ENCODE peak calls at places on chromosomes 5 and 9, in five cellular contexts. One of them, this sample, is unnamed.

GRCh38 chr5:55222819-55223124 is 4.3 kb downstream of the MCIDAS start:
- DNase-seq in endothelial cell of umbilical vein: no peak
- DNase-seq in SK-N-SH: no peak
- DNase-seq in PC-3: no peak
- DNase-seq in GM23248: no peak
- DNase-seq in this sample: no peak

GRCh38 chr9:137463194-137463930 is 4.2 kb upstream of the NSMF start:
- DNase-seq in endothelial cell of umbilical vein: no peak
- DNase-seq in SK-N-SH: no peak
- DNase-seq in PC-3: no peak
- DNase-seq in GM23248: no peak
- DNase-seq in this sample: no peak

GRCh38 chr5:73820321-73820720 is 194.3 kb downstream of the ARHGEF28 start:
- DNase-seq in endothelial cell of umbilical vein: no peak
- DNase-seq in SK-N-SH: no peak
- DNase-seq in PC-3: peak; percentile 47
- DNase-seq in GM23248: peak; percentile 32
- DNase-seq in this sample: peak; percentile 69

GRCh38 chr5:3595102-3595961 is at the start of gene IRX1:
- DNase-seq in endothelial cell of umbilical vein: no peak
- DNase-seq in SK-N-SH: peak; percentile 36
- DNase-seq in PC-3: no peak
- DNase-seq in GM23248: peak; percentile 91
- DNase-seq in this sample: peak; percentile 73

GRCh38 chr5:55535199-55535905 is 588 bp upstream of the PLPP1 start:
- DNase-seq in endothelial cell of umbilical vein: no peak
- DNase-seq in SK-N-SH: no peak
- DNase-seq in PC-3: no peak
- DNase-seq in GM23248: no peak
- DNase-seq in this sample: no peak

GRCh38 chr5:135456238-135457099 is 4.3 kb upstream of the TIFAB start:
- DNase-seq in endothelial cell of umbilical vein: no peak
- DNase-seq in SK-N-SH: no peak
- DNase-seq in PC-3: peak; percentile 26
- DNase-seq in GM23248: peak; percentile 98
- DNase-seq in this sample: peak; percentile 91

GRCh38 chr9:69499959-69500358 is 172.2 kb downstream of the APBA1 start:
- DNase-seq in endothelial cell of umbilical vein: no peak
- DNase-seq in SK-N-SH: no peak
- DNase-seq in PC-3: no peak
- DNase-seq in GM23248: no peak
- DNase-seq in this sample: no peak

GRCh38 chr5:90802695-90803317 is 244.2 kb downstream of the ADGRV1 start:
- DNase-seq in endothelial cell of umbilical vein: peak; percentile 55
- DNase-seq in SK-N-SH: peak; percentile 41
- DNase-seq in PC-3: peak; percentile 82
- DNase-seq in GM23248: peak; percentile 72
- DNase-seq in this sample: peak; percentile 30

GRCh38 chr5:43019615-43020293 is 20.4 kb downstream of the ANXA2R start:
- DNase-seq in endothelial cell of umbilical vein: peak; percentile 87
- DNase-seq in SK-N-SH: peak; percentile 47
- DNase-seq in PC-3: peak; percentile 97
- DNase-seq in GM23248: peak; percentile 53
- DNase-seq in this sample: no peak

GRCh38 chr9:110728058-110728457 is 59.5 kb downstream of the MUSK start:
- DNase-seq in endothelial cell of umbilical vein: no peak
- DNase-seq in SK-N-SH: no peak
- DNase-seq in PC-3: no peak
- DNase-seq in GM23248: no peak
- DNase-seq in this sample: no peak

GRCh38 chr9:14769235-14769580 is 46.7 kb upstream of the CER1 start:
- DNase-seq in endothelial cell of umbilical vein: peak; percentile 80
- DNase-seq in SK-N-SH: no peak
- DNase-seq in PC-3: peak; percentile 63
- DNase-seq in GM23248: peak; percentile 34
- DNase-seq in this sample: peak; percentile 25

GRCh38 chr5:132469380-132470372 is 20.9 kb downstream of the IRF1 start:
- DNase-seq in endothelial cell of umbilical vein: no peak
- DNase-seq in SK-N-SH: no peak
- DNase-seq in PC-3: no peak
- DNase-seq in GM23248: no peak
- DNase-seq in this sample: no peak

GRCh38 chr9:131743501-131743900 is 3.6 kb upstream of the RAPGEF1 start:
- DNase-seq in endothelial cell of umbilical vein: no peak
- DNase-seq in SK-N-SH: no peak
- DNase-seq in PC-3: no peak
- DNase-seq in GM23248: peak; percentile 63
- DNase-seq in this sample: no peak

GRCh38 chr5:135034186-135034962 is at the start of gene PITX1:
- DNase-seq in endothelial cell of umbilical vein: no peak
- DNase-seq in SK-N-SH: peak; percentile 70
- DNase-seq in PC-3: peak; percentile 65
- DNase-seq in GM23248: peak; percentile 44
- DNase-seq in this sample: peak; percentile 60

GRCh38 chr9:133059623-133060022 is 2.2 kb upstream of the CEL start:
- DNase-seq in endothelial cell of umbilical vein: no peak
- DNase-seq in SK-N-SH: peak; percentile 32
- DNase-seq in PC-3: no peak
- DNase-seq in GM23248: no peak
- DNase-seq in this sample: peak; percentile 59

GRCh38 chr5:164934561-164934960 is 1429.1 kb downstream of the MAT2B start:
- DNase-seq in endothelial cell of umbilical vein: no peak
- DNase-seq in SK-N-SH: no peak
- DNase-seq in PC-3: no peak
- DNase-seq in GM23248: no peak
- DNase-seq in this sample: no peak

GRCh38 chr5:108432024-108432423 is 50.1 kb upstream of the FBXL17 start:
- DNase-seq in endothelial cell of umbilical vein: no peak
- DNase-seq in SK-N-SH: no peak
- DNase-seq in PC-3: peak; percentile 61
- DNase-seq in GM23248: peak; percentile 76
- DNase-seq in this sample: no peak

GRCh38 chr9:114450181-114450580 is 55.1 kb downstream of the WHRN start:
- DNase-seq in endothelial cell of umbilical vein: no peak
- DNase-seq in SK-N-SH: no peak
- DNase-seq in PC-3: no peak
- DNase-seq in GM23248: no peak
- DNase-seq in this sample: no peak

GRCh38 chr5:61591859-61592258 is 259.8 kb downstream of the ZSWIM6 start:
- DNase-seq in endothelial cell of umbilical vein: no peak
- DNase-seq in SK-N-SH: no peak
- DNase-seq in PC-3: no peak
- DNase-seq in GM23248: no peak
- DNase-seq in this sample: no peak

GRCh38 chr5:159469496-159470370 is 139.4 kb upstream of the IL12B start:
- DNase-seq in endothelial cell of umbilical vein: no peak
- DNase-seq in SK-N-SH: no peak
- DNase-seq in PC-3: peak; percentile 61
- DNase-seq in GM23248: peak; percentile 49
- DNase-seq in this sample: no peak

GRCh38 chr5:176744584-176744965 is 65.8 kb upstream of the UNC5A start:
- DNase-seq in endothelial cell of umbilical vein: no peak
- DNase-seq in SK-N-SH: peak; percentile 50
- DNase-seq in PC-3: peak; percentile 20
- DNase-seq in GM23248: no peak
- DNase-seq in this sample: no peak

GRCh38 chr9:698276-698675 is 143.2 kb upstream of the DMRT1 start:
- DNase-seq in endothelial cell of umbilical vein: peak; percentile 61
- DNase-seq in SK-N-SH: no peak
- DNase-seq in PC-3: peak; percentile 60
- DNase-seq in GM23248: peak; percentile 86
- DNase-seq in this sample: no peak

GRCh38 chr9:122380293-122380692 is 9.5 kb downstream of the PTGS1 start:
- DNase-seq in endothelial cell of umbilical vein: no peak
- DNase-seq in SK-N-SH: no peak
- DNase-seq in PC-3: no peak
- DNase-seq in GM23248: no peak
- DNase-seq in this sample: no peak

GRCh38 chr5:133741396-133741795 is 129.1 kb upstream of the FSTL4 start:
- DNase-seq in endothelial cell of umbilical vein: no peak
- DNase-seq in SK-N-SH: no peak
- DNase-seq in PC-3: no peak
- DNase-seq in GM23248: no peak
- DNase-seq in this sample: no peak

GRCh38 chr5:81778642-81779041 is 27.7 kb upstream of the SSBP2 start:
- DNase-seq in endothelial cell of umbilical vein: peak; percentile 65
- DNase-seq in SK-N-SH: no peak
- DNase-seq in PC-3: no peak
- DNase-seq in GM23248: peak; percentile 71
- DNase-seq in this sample: no peak

GRCh38 chr9:90060256-90060655 is 455.4 kb downstream of the GADD45G start:
- DNase-seq in endothelial cell of umbilical vein: no peak
- DNase-seq in SK-N-SH: no peak
- DNase-seq in PC-3: no peak
- DNase-seq in GM23248: no peak
- DNase-seq in this sample: no peak

GRCh38 chr5:67963789-67964519 is 251.6 kb upstream of the PIK3R1 start:
- DNase-seq in endothelial cell of umbilical vein: no peak
- DNase-seq in SK-N-SH: no peak
- DNase-seq in PC-3: no peak
- DNase-seq in GM23248: no peak
- DNase-seq in this sample: peak; percentile 19

GRCh38 chr5:129852747-129853352 is 51.4 kb upstream of the CHSY3 start:
- DNase-seq in endothelial cell of umbilical vein: peak; percentile 76
- DNase-seq in SK-N-SH: peak; percentile 46
- DNase-seq in PC-3: peak; percentile 77
- DNase-seq in GM23248: peak; percentile 68
- DNase-seq in this sample: peak; percentile 52

GRCh38 chr9:75893096-75893495 is 2.6 kb downstream of the PCSK5 start:
- DNase-seq in endothelial cell of umbilical vein: no peak
- DNase-seq in SK-N-SH: no peak
- DNase-seq in PC-3: no peak
- DNase-seq in GM23248: no peak
- DNase-seq in this sample: peak; percentile 41

GRCh38 chr9:75890541-75891276 is at the start of gene PCSK5:
- DNase-seq in endothelial cell of umbilical vein: peak; percentile 94
- DNase-seq in SK-N-SH: peak; percentile 77
- DNase-seq in PC-3: peak; percentile 22
- DNase-seq in GM23248: peak; percentile 95
- DNase-seq in this sample: peak; percentile 92

GRCh38 chr9:75889977-75890540 is 414 bp upstream of the PCSK5 start:
- DNase-seq in endothelial cell of umbilical vein: no peak
- DNase-seq in SK-N-SH: peak; percentile 7
- DNase-seq in PC-3: peak; percentile 27
- DNase-seq in GM23248: peak; percentile 86
- DNase-seq in this sample: peak; percentile 64

GRCh38 chr9:75892168-75892901 is 1.9 kb downstream of the PCSK5 start:
- DNase-seq in endothelial cell of umbilical vein: peak; percentile 6
- DNase-seq in SK-N-SH: peak; percentile 14
- DNase-seq in PC-3: no peak
- DNase-seq in GM23248: peak; percentile 23
- DNase-seq in this sample: peak; percentile 63

GRCh38 chr9:75891277-75892167 is 1.0 kb downstream of the PCSK5 start:
- DNase-seq in endothelial cell of umbilical vein: peak; percentile 53
- DNase-seq in SK-N-SH: peak; percentile 32
- DNase-seq in PC-3: no peak
- DNase-seq in GM23248: peak; percentile 51
- DNase-seq in this sample: peak; percentile 53
- H3K79me2 ChIP-seq in endothelial cell of umbilical vein: no peaks in the 10 kb centered on the region
- H3K79me2 ChIP-seq in SK-N-SH: no peaks in the 10 kb centered on the region
- H3K79me2 ChIP-seq in PC-3: no peaks in the 10 kb centered on the region
- H3K79me2 ChIP-seq in GM23248: no peaks in the 10 kb centered on the region
- H3K79me2 ChIP-seq in this sample: no peaks in the 10 kb centered on the region

DNA sequence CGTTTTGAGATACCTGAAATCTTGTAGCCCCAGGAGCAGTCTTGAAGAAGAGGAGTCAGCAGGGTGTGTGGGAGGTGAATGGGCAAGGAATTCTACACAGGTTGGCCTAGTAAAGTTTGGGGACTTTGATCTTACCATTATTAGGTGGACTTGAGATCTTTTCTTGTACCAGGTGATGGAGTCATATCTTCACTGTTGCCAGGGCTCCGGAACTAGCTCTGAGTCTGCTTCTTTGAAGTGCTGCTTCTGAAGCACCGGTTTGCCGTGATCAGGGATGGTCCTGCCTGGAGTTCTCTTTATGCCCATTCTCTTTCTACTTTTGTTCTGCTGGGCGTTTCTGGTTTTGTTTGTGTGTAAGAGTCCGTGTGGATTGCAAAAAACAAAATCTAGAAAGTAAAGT is 27.4 kb downstream of the RCL1 start:
- DNase-seq in endothelial cell of umbilical vein: no peak
- DNase-seq in SK-N-SH: no peak
- DNase-seq in PC-3: no peak
- DNase-seq in GM23248: no peak
- DNase-seq in this sample: no peak
- H3K79me2 ChIP-seq in endothelial cell of umbilical vein: peaks cover 34% of the 10 kb centered on the region
- H3K79me2 ChIP-seq in SK-N-SH: peaks cover 46% of the 10 kb centered on the region
- H3K79me2 ChIP-seq in PC-3: peaks cover 96% of the 10 kb centered on the region
- H3K79me2 ChIP-seq in GM23248: peaks cover 74% of the 10 kb centered on the region
- H3K79me2 ChIP-seq in this sample: peaks cover 76% of the 10 kb centered on the region

DNA sequence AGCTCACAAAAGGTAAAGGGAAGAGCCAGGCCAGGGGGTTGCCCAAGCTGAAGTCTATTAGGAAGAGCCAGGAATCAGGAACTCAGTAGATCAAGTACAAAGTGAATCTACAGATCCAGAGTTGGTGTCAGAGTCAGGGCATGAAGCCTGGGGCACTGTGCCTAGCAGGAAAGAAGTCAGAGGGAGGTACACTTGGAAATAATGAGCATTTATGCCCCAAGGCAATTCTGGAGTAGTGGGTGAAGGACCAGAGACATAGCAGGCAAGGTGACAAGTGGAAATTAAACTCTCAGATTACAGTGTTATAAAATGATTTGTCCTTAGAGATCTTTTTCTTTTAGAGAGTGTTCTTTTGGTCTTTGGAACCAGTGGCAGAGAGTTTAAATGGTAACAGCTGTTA is 138.0 kb downstream of the ADAMTSL1 start:
- DNase-seq in endothelial cell of umbilical vein: no peak
- DNase-seq in SK-N-SH: no peak
- DNase-seq in PC-3: no peak
- DNase-seq in GM23248: no peak
- DNase-seq in this sample: no peak
- H3K79me2 ChIP-seq in endothelial cell of umbilical vein: no peaks in the 10 kb centered on the region
- H3K79me2 ChIP-seq in SK-N-SH: peaks cover 88% of the 10 kb centered on the region
- H3K79me2 ChIP-seq in PC-3: no peaks in the 10 kb centered on the region
- H3K79me2 ChIP-seq in GM23248: peaks cover 100% of the 10 kb centered on the region
- H3K79me2 ChIP-seq in this sample: no peaks in the 10 kb centered on the region

DNA sequence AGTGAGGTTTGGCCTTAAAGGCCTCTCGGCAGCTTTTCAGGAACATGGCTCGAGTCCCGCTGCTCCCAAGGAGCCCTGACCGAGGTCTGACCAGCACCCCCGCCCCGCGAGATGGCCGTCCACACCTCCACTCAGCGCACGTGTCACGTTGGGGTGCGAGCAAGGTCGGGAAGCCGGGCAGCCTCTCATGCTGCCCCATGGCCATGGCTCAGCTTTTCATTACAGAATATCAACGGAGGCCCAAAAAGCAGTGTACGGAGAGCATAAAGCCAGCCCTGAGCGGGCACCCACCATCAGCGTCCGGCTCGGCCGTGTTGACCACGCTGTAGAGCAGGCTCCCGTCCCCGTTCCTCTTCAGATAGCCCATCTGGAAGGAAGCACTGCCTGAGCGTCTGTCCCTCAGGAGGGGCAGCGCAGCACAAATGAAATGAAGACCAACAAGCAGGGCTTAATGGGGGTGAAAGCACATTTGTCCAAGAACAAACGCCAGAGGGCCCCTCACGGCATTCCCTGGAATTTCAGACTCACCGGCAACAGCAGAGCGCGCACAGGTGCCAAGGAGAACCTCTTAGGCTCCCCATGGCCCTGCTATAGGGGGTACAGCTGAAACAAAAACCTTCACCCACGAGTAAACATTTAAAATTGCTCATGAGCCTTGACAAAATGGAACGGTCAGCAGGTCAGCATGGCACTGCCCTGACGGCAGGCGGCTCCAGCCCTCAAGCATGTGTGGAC is 11.6 kb downstream of the BRD9 start:
- DNase-seq in endothelial cell of umbilical vein: no peak
- DNase-seq in SK-N-SH: no peak
- DNase-seq in PC-3: no peak
- DNase-seq in GM23248: no peak
- DNase-seq in this sample: no peak
- H3K79me2 ChIP-seq in endothelial cell of umbilical vein: peaks cover 42% of the 10 kb centered on the region
- H3K79me2 ChIP-seq in SK-N-SH: peaks cover 50% of the 10 kb centered on the region
- H3K79me2 ChIP-seq in PC-3: peaks cover 53% of the 10 kb centered on the region
- H3K79me2 ChIP-seq in GM23248: peaks cover 47% of the 10 kb centered on the region
- H3K79me2 ChIP-seq in this sample: peaks cover 64% of the 10 kb centered on the region

This sample was measured in mammary epithelial cell.